ENCODE peak calls at places on chromosomes 7 and 10, in five cellular contexts. G, A, V, X and F are unnamed samples.

GRCh38 chr10:69860290-69860689 is 58.6 kb downstream of the COL13A1 start:
- DNase-seq in G (no peak), A (no peak), V (no peak), X (no peak), F (no peak)

GRCh38 chr7:464177-464711 is 55.4 kb downstream of the PDGFA start:
- DNase-seq in G (no peak), A (no peak), V (no peak), X (no peak), F (no peak)

GRCh38 chr10:78388331-78389050 is 354.8 kb downstream of the RPS24 start:
- DNase-seq in G (no peak), A (no peak), V (no peak), X (no peak), F (no peak)

GRCh38 chr10:32650246-32650655 is 204.3 kb downstream of the CCDC7 start:
- DNase-seq in G (no peak), A (peak; percentile 5), V (no peak), X (peak; percentile 37), F (no peak)

GRCh38 chr10:51918921-51919325 is 219.5 kb upstream of the CSTF2T start:
- DNase-seq in G (no peak), A (no peak), V (no peak), X (no peak), F (no peak)

GRCh38 chr7:80496586-80496985 is 15.3 kb downstream of the GNAT3 start:
- DNase-seq in G (no peak), A (peak; percentile 22), V (no peak), X (no peak), F (no peak)

GRCh38 chr7:69953319-69954067 is 355.2 kb downstream of the AUTS2 start:
- DNase-seq in G (no peak), A (no peak), V (no peak), X (no peak), F (no peak)

GRCh38 chr10:81876253-81876731 is 1.3 kb downstream of the NRG3 start:
- DNase-seq in G (no peak), A (no peak), V (no peak), X (no peak), F (no peak)

GRCh38 chr7:121807078-121807477 is 65.9 kb upstream of the PTPRZ1 start:
- DNase-seq in G (no peak), A (no peak), V (no peak), X (no peak), F (no peak)

GRCh38 chr7:26153823-26154783 is 2.1 kb downstream of the NFE2L3 start:
- DNase-seq in G (no peak), A (no peak), V (no peak), X (peak; percentile 80), F (no peak)

GRCh38 chr10:132626019-132626760 is 88.6 kb downstream of the INPP5A start:
- DNase-seq in G (no peak), A (no peak), V (no peak), X (no peak), F (no peak)

GRCh38 chr7:127667751-127668530 is 15.9 kb downstream of the SND1 start:
- DNase-seq in G (no peak), A (peak; percentile 61), V (no peak), X (no peak), F (no peak)

GRCh38 chr10:109783286-109783685 is 140.0 kb downstream of the XPNPEP1 start:
- DNase-seq in G (no peak), A (no peak), V (no peak), X (no peak), F (no peak)

GRCh38 chr7:101804642-101805401 is 12.6 kb upstream of the CUX1 start:
- DNase-seq in G (peak; percentile 57), A (no peak), V (no peak), X (no peak), F (no peak)

GRCh38 chr7:150405584-150406310 is 26.6 kb downstream of the ZNF775 start:
- DNase-seq in G (no peak), A (peak; percentile 22), V (peak; percentile 21), X (no peak), F (peak; percentile 94)

GRCh38 chr10:77746313-77746712 is 108.7 kb upstream of the KCNMA1 start:
- DNase-seq in G (no peak), A (peak; percentile 90), V (no peak), X (peak; percentile 93), F (no peak)

GRCh38 chr10:69180525-69181204 is 631 bp downstream of the SUPV3L1 start:
- DNase-seq in G (no peak), A (peak; percentile 32), V (no peak), X (no peak), F (peak; percentile 71)

GRCh38 chr10:30183076-30183402 is 123.7 kb upstream of the JCAD start:
- DNase-seq in G (no peak), A (no peak), V (no peak), X (no peak), F (no peak)

GRCh38 chr10:131742371-131743000 is 158.3 kb upstream of the PPP2R2D start:
- DNase-seq in G (no peak), A (no peak), V (no peak), X (no peak), F (no peak)

GRCh38 chr10:101285519-101286070 is 56.3 kb upstream of the LBX1 start:
- DNase-seq in G (peak; percentile 69), A (no peak), V (no peak), X (no peak), F (no peak)

GRCh38 chr10:639001-639750 is 50.3 kb downstream of the DIP2C start:
- DNase-seq in G (no peak), A (no peak), V (no peak), X (no peak), F (no peak)

GRCh38 chr10:15346440-15347141 is 24.5 kb downstream of the FAM171A1 start:
- DNase-seq in G (no peak), A (peak; percentile 33), V (no peak), X (no peak), F (no peak)

GRCh38 chr10:79981673-79982485 is 33.0 kb upstream of the SFTPD start:
- DNase-seq in G (no peak), A (peak; percentile 10), V (no peak), X (peak; percentile 40), F (no peak)

GRCh38 chr10:118692911-118693310 is 61.9 kb downstream of the CACUL1 start:
- DNase-seq in G (no peak), A (peak; percentile 98), V (no peak), X (peak; percentile 81), F (no peak)

GRCh38 chr7:116185956-116186355 is 24.4 kb upstream of the TES start:
- DNase-seq in G (no peak), A (peak; percentile 68), V (no peak), X (peak; percentile 20), F (no peak)

GRCh38 chr7:132578826-132579225 is 2.6 kb upstream of the PLXNA4 start:
- DNase-seq in G (no peak), A (no peak), V (no peak), X (no peak), F (no peak)

GRCh38 chr7:128404826-128405344 is 4.9 kb downstream of the IMPDH1 start:
- DNase-seq in G (no peak), A (peak; percentile 18), V (no peak), X (no peak), F (no peak)

GRCh38 chr7:39950473-39951155 is 558 bp downstream of the CDK13 start:
- DNase-seq in G (peak; percentile 12), A (no peak), V (peak; percentile 7), X (no peak), F (peak; percentile 66)

GRCh38 chr7:2225830-2226229 is 6.9 kb downstream of the MAD1L1 start:
- DNase-seq in G (no peak), A (no peak), V (no peak), X (no peak), F (no peak)

GRCh38 chr7:55032069-55032699 is 13.4 kb downstream of the EGFR start:
- DNase-seq in G (no peak), A (peak; percentile 44), V (no peak), X (no peak), F (no peak)

GRCh38 chr10:95524358-95525032 is 36.7 kb downstream of the SORBS1 start:
- DNase-seq in G (no peak), A (no peak), V (no peak), X (no peak), F (no peak)